ENCODE peak calls at places on chromosome 21, in six cellular contexts. One of them, this sample, is unnamed. For H3K4me1, the result is how much of the 10 kb centered on the place peaks cover.

GRCh38 chr21:17709266-17709611 is 96.5 kb upstream of the BTG3 start:
- DNase-seq in adipocyte: no peak
- DNase-seq in colonic mucosa: no peak
- DNase-seq in neural progenitor cell: no peak
- DNase-seq in SK-N-SH: no peak
- DNase-seq in right cardiac atrium: no peak
- DNase-seq in this sample: no peak

GRCh38 chr21:45998276-45998701 is 16.7 kb downstream of the COL6A1 start:
- DNase-seq in SK-N-SH: no peak
- DNase-seq in adipocyte: no peak
- DNase-seq in right cardiac atrium: peak
- DNase-seq in colonic mucosa: no peak
- DNase-seq in neural progenitor cell: no peak
- DNase-seq in this sample: no peak

GRCh38 chr21:38121888-38122705 is 134.7 kb upstream of the KCNJ15 start:
- DNase-seq in adipocyte: no peak
- DNase-seq in neural progenitor cell: no peak
- DNase-seq in colonic mucosa: no peak
- DNase-seq in right cardiac atrium: no peak
- DNase-seq in SK-N-SH: no peak
- DNase-seq in this sample: no peak

GRCh38 chr21:29434081-29434480 is 135.4 kb downstream of the BACH1 start:
- DNase-seq in neural progenitor cell: no peak
- DNase-seq in colonic mucosa: no peak
- DNase-seq in adipocyte: peak
- DNase-seq in SK-N-SH: no peak
- DNase-seq in right cardiac atrium: no peak
- DNase-seq in this sample: no peak

GRCh38 chr21:45525153-45525909 is 16.9 kb downstream of the SLC19A1 start:
- DNase-seq in SK-N-SH: no peak
- DNase-seq in right cardiac atrium: peak
- DNase-seq in neural progenitor cell: no peak
- DNase-seq in adipocyte: no peak
- DNase-seq in colonic mucosa: peak
- DNase-seq in this sample: peak

GRCh38 chr21:38027901-38028300 is 111.6 kb upstream of the KCNJ6 start:
- DNase-seq in colonic mucosa: no peak
- DNase-seq in SK-N-SH: no peak
- DNase-seq in adipocyte: no peak
- DNase-seq in right cardiac atrium: no peak
- DNase-seq in neural progenitor cell: no peak
- DNase-seq in this sample: no peak

GRCh38 chr21:31108969-31109368 is 70.7 kb upstream of the KRTAP19-8 start:
- DNase-seq in adipocyte: peak
- DNase-seq in neural progenitor cell: peak
- DNase-seq in SK-N-SH: peak
- DNase-seq in right cardiac atrium: no peak
- DNase-seq in colonic mucosa: no peak
- DNase-seq in this sample: no peak

GRCh38 chr21:19992540-19992939 is 1005.7 kb upstream of the NCAM2 start:
- DNase-seq in SK-N-SH: no peak
- DNase-seq in colonic mucosa: no peak
- DNase-seq in adipocyte: no peak
- DNase-seq in right cardiac atrium: no peak
- DNase-seq in neural progenitor cell: no peak
- DNase-seq in this sample: no peak

GRCh38 chr21:29302340-29302991 is 3.7 kb downstream of the BACH1 start:
- DNase-seq in adipocyte: no peak
- DNase-seq in colonic mucosa: no peak
- DNase-seq in right cardiac atrium: no peak
- DNase-seq in neural progenitor cell: no peak
- DNase-seq in SK-N-SH: no peak
- DNase-seq in this sample: peak

GRCh38 chr21:42557420-42557819 is 43.8 kb downstream of the SLC37A1 start:
- DNase-seq in neural progenitor cell: no peak
- DNase-seq in adipocyte: no peak
- DNase-seq in colonic mucosa: no peak
- DNase-seq in SK-N-SH: no peak
- DNase-seq in right cardiac atrium: no peak
- DNase-seq in this sample: no peak

GRCh38 chr21:46436586-46436985 is 22.1 kb upstream of the DIP2A start:
- DNase-seq in colonic mucosa: no peak
- DNase-seq in neural progenitor cell: no peak
- DNase-seq in right cardiac atrium: no peak
- DNase-seq in SK-N-SH: no peak
- DNase-seq in adipocyte: no peak
- DNase-seq in this sample: no peak

GRCh38 chr21:38350681-38351080 is 93.9 kb downstream of the KCNJ15 start:
- DNase-seq in right cardiac atrium: no peak
- DNase-seq in adipocyte: no peak
- DNase-seq in SK-N-SH: no peak
- DNase-seq in neural progenitor cell: no peak
- DNase-seq in colonic mucosa: no peak
- DNase-seq in this sample: no peak

GRCh38 chr21:41207401-41208388 is 39.7 kb downstream of the BACE2 start:
- DNase-seq in adipocyte: peak
- DNase-seq in right cardiac atrium: peak
- DNase-seq in SK-N-SH: no peak
- DNase-seq in neural progenitor cell: no peak
- DNase-seq in colonic mucosa: peak
- DNase-seq in this sample: peak

GRCh38 chr21:19922122-19922521 is 1076.1 kb upstream of the NCAM2 start:
- DNase-seq in adipocyte: no peak
- DNase-seq in neural progenitor cell: no peak
- DNase-seq in right cardiac atrium: no peak
- DNase-seq in colonic mucosa: no peak
- DNase-seq in SK-N-SH: no peak
- DNase-seq in this sample: no peak

GRCh38 chr21:46604975-46605758 is at the start of gene S100B:
- DNase-seq in neural progenitor cell: peak
- DNase-seq in colonic mucosa: no peak
- DNase-seq in SK-N-SH: peak
- DNase-seq in adipocyte: no peak
- DNase-seq in right cardiac atrium: peak
- DNase-seq in this sample: no peak

GRCh38 chr21:42038826-42039425 is 28.8 kb upstream of the ZBTB21 start:
- DNase-seq in adipocyte: peak
- DNase-seq in colonic mucosa: no peak
- DNase-seq in neural progenitor cell: no peak
- DNase-seq in SK-N-SH: no peak
- DNase-seq in right cardiac atrium: peak
- DNase-seq in this sample: no peak

GRCh38 chr21:40151611-40152010 is 284.4 kb downstream of the PCP4 start:
- DNase-seq in SK-N-SH: no peak
- DNase-seq in adipocyte: no peak
- DNase-seq in colonic mucosa: no peak
- DNase-seq in neural progenitor cell: no peak
- DNase-seq in right cardiac atrium: no peak
- DNase-seq in this sample: no peak

GRCh38 chr21:15222711-15223110 is 157.9 kb upstream of the NRIP1 start:
- DNase-seq in right cardiac atrium: no peak
- DNase-seq in colonic mucosa: no peak
- DNase-seq in adipocyte: no peak
- DNase-seq in neural progenitor cell: no peak
- DNase-seq in SK-N-SH: no peak
- DNase-seq in this sample: no peak

GRCh38 chr21:21101911-21102310 is 103.7 kb downstream of the NCAM2 start:
- DNase-seq in SK-N-SH: peak
- DNase-seq in neural progenitor cell: peak
- DNase-seq in colonic mucosa: no peak
- DNase-seq in adipocyte: peak
- DNase-seq in right cardiac atrium: no peak
- DNase-seq in this sample: no peak

GRCh38 chr21:34091032-34091431 is 17.7 kb downstream of the MRPS6 start:
- DNase-seq in adipocyte: no peak
- DNase-seq in colonic mucosa: no peak
- DNase-seq in neural progenitor cell: no peak
- DNase-seq in SK-N-SH: no peak
- DNase-seq in right cardiac atrium: no peak
- DNase-seq in this sample: no peak

GRCh38 chr21:31957631-31958030 is 84.8 kb downstream of the HUNK start:
- DNase-seq in adipocyte: no peak
- DNase-seq in right cardiac atrium: no peak
- DNase-seq in colonic mucosa: no peak
- DNase-seq in SK-N-SH: no peak
- DNase-seq in neural progenitor cell: no peak
- DNase-seq in this sample: no peak

GRCh38 chr21:29604096-29604495 is 305.4 kb downstream of the BACH1 start:
- DNase-seq in adipocyte: no peak
- DNase-seq in SK-N-SH: no peak
- DNase-seq in neural progenitor cell: no peak
- DNase-seq in colonic mucosa: no peak
- DNase-seq in right cardiac atrium: no peak
- DNase-seq in this sample: no peak

GRCh38 chr21:37908691-37909090 is 7.6 kb downstream of the KCNJ6 start:
- DNase-seq in adipocyte: no peak
- DNase-seq in colonic mucosa: no peak
- DNase-seq in right cardiac atrium: no peak
- DNase-seq in SK-N-SH: no peak
- DNase-seq in neural progenitor cell: no peak
- DNase-seq in this sample: no peak

GRCh38 chr21:38661296-38662223 is 144.2 kb upstream of the ETS2 start:
- DNase-seq in right cardiac atrium: peak
- DNase-seq in adipocyte: peak
- DNase-seq in neural progenitor cell: peak
- DNase-seq in colonic mucosa: peak
- DNase-seq in SK-N-SH: peak
- DNase-seq in this sample: peak

GRCh38 chr21:25296239-25296638 is 311.0 kb downstream of the MRPL39 start:
- DNase-seq in adipocyte: peak
- DNase-seq in colonic mucosa: no peak
- DNase-seq in right cardiac atrium: no peak
- DNase-seq in SK-N-SH: no peak
- DNase-seq in neural progenitor cell: no peak
- DNase-seq in this sample: no peak

GRCh38 chr21:25298512-25299491 is 308.5 kb downstream of the MRPL39 start:
- DNase-seq in colonic mucosa: no peak
- DNase-seq in adipocyte: no peak
- DNase-seq in neural progenitor cell: no peak
- DNase-seq in SK-N-SH: no peak
- DNase-seq in right cardiac atrium: no peak
- DNase-seq in this sample: no peak

GRCh38 chr21:25297117-25297516 is 310.2 kb downstream of the MRPL39 start:
- DNase-seq in SK-N-SH: no peak
- DNase-seq in right cardiac atrium: no peak
- DNase-seq in adipocyte: no peak
- DNase-seq in colonic mucosa: no peak
- DNase-seq in neural progenitor cell: no peak
- DNase-seq in this sample: no peak

DNA sequence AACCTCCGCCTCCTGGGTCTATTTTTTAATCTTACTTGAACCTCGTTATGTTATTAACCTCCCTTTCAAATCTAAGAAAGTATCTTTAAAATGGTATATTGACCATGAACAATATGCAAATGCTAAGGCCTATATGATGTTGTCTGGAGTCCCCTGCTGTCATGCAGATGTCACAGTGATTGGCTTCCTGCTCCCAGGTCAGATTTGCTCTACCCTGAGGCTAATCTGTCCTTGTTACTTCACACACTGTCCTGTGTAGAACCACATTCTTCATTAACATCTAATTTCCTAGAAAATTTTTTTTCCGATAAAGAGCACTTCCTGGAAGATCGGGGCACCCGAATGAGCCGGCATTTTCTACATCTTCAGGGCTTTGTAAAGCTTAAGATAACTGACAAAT is 306.6 kb downstream of the MRPL39 start:
- DNase-seq in SK-N-SH: no peak
- DNase-seq in right cardiac atrium: no peak
- DNase-seq in colonic mucosa: no peak
- DNase-seq in adipocyte: no peak
- DNase-seq in neural progenitor cell: no peak
- DNase-seq in this sample: no peak
- H3K4me3 ChIP-seq in SK-N-SH: no peak
- H3K4me3 ChIP-seq in right cardiac atrium: no peak
- H3K4me3 ChIP-seq in colonic mucosa: no peak
- H3K4me3 ChIP-seq in adipocyte: no peak
- H3K4me3 ChIP-seq in neural progenitor cell: no peak
- H3K4me3 ChIP-seq in this sample: no peak

DNA sequence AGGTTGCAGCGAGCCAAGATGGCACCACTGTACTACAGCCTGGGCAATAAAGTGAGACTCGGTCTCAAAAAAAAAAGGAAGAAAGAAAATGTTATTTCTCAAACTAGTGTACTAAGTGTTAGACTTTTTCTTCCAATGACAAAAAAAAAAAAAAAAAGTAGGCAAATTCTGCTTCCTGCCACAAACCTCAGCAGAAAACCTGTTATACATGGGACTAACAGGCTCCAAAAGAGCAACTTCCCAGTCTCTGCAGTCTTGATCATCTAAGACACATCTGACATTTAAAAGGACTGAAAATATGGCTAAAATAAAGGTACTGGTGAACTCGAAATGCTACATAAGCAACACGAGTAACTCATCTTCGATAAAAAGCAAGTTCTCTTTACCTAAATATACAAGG is 59.6 kb downstream of the HSF2BP start:
- DNase-seq in adipocyte: no peak
- DNase-seq in SK-N-SH: no peak
- DNase-seq in right cardiac atrium: no peak
- DNase-seq in colonic mucosa: no peak
- DNase-seq in neural progenitor cell: no peak
- DNase-seq in this sample: no peak
- H3K4me1 ChIP-seq in adipocyte: under half
- H3K4me1 ChIP-seq in SK-N-SH: under half
- H3K4me1 ChIP-seq in right cardiac atrium: under half
- H3K4me1 ChIP-seq in colonic mucosa: under half
- H3K4me1 ChIP-seq in neural progenitor cell: under half
- H3K4me1 ChIP-seq in this sample: under half

GRCh38 chr21:36707763-36708511 is 9.0 kb downstream of the SIM2 start:
- DNase-seq in neural progenitor cell: peak
- DNase-seq in right cardiac atrium: no peak
- DNase-seq in colonic mucosa: no peak
- DNase-seq in SK-N-SH: no peak
- DNase-seq in adipocyte: no peak
- DNase-seq in this sample: no peak
- H3K4me3 ChIP-seq in neural progenitor cell: peak
- H3K4me3 ChIP-seq in right cardiac atrium: no peak
- H3K4me3 ChIP-seq in colonic mucosa: no peak
- H3K4me3 ChIP-seq in SK-N-SH: no peak
- H3K4me3 ChIP-seq in adipocyte: no peak
- H3K4me3 ChIP-seq in this sample: no peak

DNA sequence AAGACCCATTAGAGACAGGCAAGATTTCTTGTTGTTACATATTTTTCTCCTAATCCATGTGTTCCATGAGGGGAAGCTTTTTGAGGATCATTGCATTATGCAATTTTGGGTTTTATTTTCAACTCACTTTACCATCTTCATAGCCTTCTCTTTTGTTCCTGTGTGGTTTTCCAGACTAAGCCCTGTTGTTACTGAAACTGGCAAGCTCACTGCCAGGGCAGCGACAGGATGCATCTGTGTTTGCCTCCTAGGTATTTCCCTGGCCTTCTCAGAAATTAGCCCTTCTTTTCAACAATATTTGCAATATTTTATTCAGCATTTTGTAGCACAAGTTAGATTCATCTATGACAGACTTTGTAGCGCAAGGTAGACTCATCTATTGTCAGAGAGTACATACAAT is 134.2 kb upstream of the CYYR1 start:
- DNase-seq in colonic mucosa: no peak
- DNase-seq in adipocyte: no peak
- DNase-seq in right cardiac atrium: no peak
- DNase-seq in SK-N-SH: no peak
- DNase-seq in neural progenitor cell: no peak
- DNase-seq in this sample: no peak
- H3K4me1 ChIP-seq in colonic mucosa: under half
- H3K4me1 ChIP-seq in adipocyte: under half
- H3K4me1 ChIP-seq in right cardiac atrium: under half
- H3K4me1 ChIP-seq in SK-N-SH: under half
- H3K4me1 ChIP-seq in neural progenitor cell: under half
- H3K4me1 ChIP-seq in this sample: under half